ENCODE peak calls at places on chromosomes 13 and 19, in ten cellular contexts. T is sigmoid colon, P is adrenal gland, Q is breast epithelium, F is uterus, O is stomach, A is transverse colon, V is ovary, L is IMR-90, U is body of pancreas. K is an unnamed sample.

GRCh38 chr13:60397693-60398437 is 845 bp downstream of the TDRD3 start:
- DNase-seq in T (peak; percentile 78), P (peak; percentile 62), Q (peak; percentile 59), F (peak; percentile 43), O (peak; percentile 63), A (peak; percentile 66), V (peak; percentile 73), L (peak; percentile 67), U (peak; percentile 61), K (peak; percentile 83)

GRCh38 chr13:27970382-27971235 is 1.5 kb upstream of the CDX2 start:
- DNase-seq in T (no peak), P (no peak), Q (no peak), F (no peak), O (peak; percentile 10), A (no peak), V (no peak), L (no peak), U (no peak), K (no peak)

GRCh38 chr19:46717034-46717715 is at the start of gene PRKD2:
- DNase-seq in T (peak; percentile 96), P (peak; percentile 94), Q (peak; percentile 92), F (peak; percentile 91), O (peak; percentile 93), A (peak; percentile 94), V (peak; percentile 96), L (peak; percentile 68), U (peak; percentile 90), K (peak; percentile 92)

GRCh38 chr13:21673592-21674270 is 2.9 kb downstream of the FGF9 start:
- DNase-seq in T (peak; percentile 61), P (peak; percentile 59), Q (no peak), F (no peak), O (peak; percentile 58), A (peak; percentile 60), V (peak; percentile 34), L (peak; percentile 36), U (peak; percentile 57), K (no peak)

GRCh38 chr13:48266967-48267639 is 34.1 kb downstream of the ITM2B start:
- DNase-seq in T (no peak), P (no peak), Q (no peak), F (no peak), O (no peak), A (no peak), V (no peak), L (peak; percentile 6), U (no peak), K (no peak)

GRCh38 chr19:33143897-33144405 is 12.0 kb downstream of the WDR88 start:
- DNase-seq in T (peak; percentile 84), P (peak; percentile 55), Q (peak; percentile 63), F (peak; percentile 50), O (peak; percentile 73), A (peak; percentile 71), V (peak; percentile 66), L (peak; percentile 42), U (peak; percentile 57), K (peak; percentile 38)

GRCh38 chr19:47693903-47694302 is 19.3 kb upstream of the EHD2 start:
- DNase-seq in T (no peak), P (no peak), Q (no peak), F (no peak), O (no peak), A (no peak), V (no peak), L (no peak), U (no peak), K (no peak)

GRCh38 chr19:45147835-45148676 is 12.7 kb downstream of the NKPD1 start:
- DNase-seq in T (no peak), P (no peak), Q (no peak), F (no peak), O (no peak), A (no peak), V (no peak), L (no peak), U (no peak), K (no peak)

GRCh38 chr13:46170687-46171086 is 11.3 kb downstream of the LCP1 start:
- DNase-seq in T (no peak), P (no peak), Q (no peak), F (no peak), O (no peak), A (no peak), V (no peak), L (no peak), U (no peak), K (no peak)

GRCh38 chr13:46168341-46168740 is 13.6 kb downstream of the LCP1 start:
- DNase-seq in T (no peak), P (no peak), Q (no peak), F (peak; percentile 66), O (no peak), A (peak; percentile 28), V (no peak), L (no peak), U (no peak), K (no peak)

GRCh38 chr13:46166947-46167610 is 14.9 kb downstream of the LCP1 start:
- DNase-seq in T (no peak), P (no peak), Q (no peak), F (no peak), O (no peak), A (no peak), V (no peak), L (no peak), U (no peak), K (no peak)

GRCh38 chr13:46170268-46170667 is 11.7 kb downstream of the LCP1 start:
- DNase-seq in T (no peak), P (no peak), Q (no peak), F (no peak), O (peak; percentile 44), A (no peak), V (no peak), L (no peak), U (no peak), K (no peak)

GRCh38 chr13:46168818-46169217 is 13.2 kb downstream of the LCP1 start:
- DNase-seq in T (no peak), P (no peak), Q (no peak), F (no peak), O (no peak), A (no peak), V (no peak), L (no peak), U (no peak), K (no peak)
- H3K4me1 ChIP-seq in T (no peaks in the 10 kb centered on the region), P (no peaks in the 10 kb centered on the region), Q (no peaks in the 10 kb centered on the region), F (no peaks in the 10 kb centered on the region), O (no peaks in the 10 kb centered on the region), A (peaks cover 28% of the 10 kb centered on the region), V (no peaks in the 10 kb centered on the region), L (no peaks in the 10 kb centered on the region), U (no peaks in the 10 kb centered on the region), K (no peaks in the 10 kb centered on the region)

DNA sequence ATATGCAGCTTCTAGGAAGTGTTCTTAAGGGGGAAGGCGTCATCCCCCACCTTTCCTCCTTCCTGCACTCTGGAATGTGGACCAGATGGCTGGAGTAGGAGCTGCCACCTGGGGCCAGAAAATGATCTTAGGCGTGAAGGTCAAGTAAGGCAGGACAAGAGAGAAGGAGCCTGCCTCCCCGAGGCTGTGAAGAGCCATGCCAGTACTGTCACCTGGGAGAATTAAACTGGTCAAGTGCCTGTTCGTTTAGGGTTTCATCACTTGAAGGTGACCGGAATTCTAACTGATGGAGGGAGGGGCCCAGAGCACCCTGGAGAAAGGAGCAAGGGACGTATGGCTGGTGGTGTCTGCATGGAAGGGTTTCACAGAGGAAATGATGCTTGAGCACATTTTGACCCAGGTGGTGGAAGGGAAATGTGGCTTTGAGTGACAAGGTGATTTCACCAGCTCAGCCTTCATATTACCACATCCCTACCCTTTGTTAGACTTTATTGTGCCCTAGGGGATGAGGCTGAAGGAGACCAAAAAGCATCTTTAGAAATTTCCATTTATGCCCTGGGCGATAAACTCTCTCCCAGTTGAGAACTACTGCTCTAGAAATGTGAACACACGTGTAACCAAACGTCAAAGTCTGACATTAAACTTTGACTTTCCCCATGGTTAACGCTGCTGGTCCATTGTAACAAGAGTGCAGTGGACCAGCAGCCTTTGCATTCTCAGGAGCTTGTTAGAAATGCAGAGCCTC is 37.5 kb downstream of the PPP2R1A start:
- DNase-seq in T (no peak), P (no peak), Q (no peak), F (no peak), O (no peak), A (no peak), V (no peak), L (no peak), U (no peak), K (no peak)
- TF ChIP-seq POLR2A in T (no peak), P (no peak), Q (no peak), F (no peak), O (no peak), A (no peak), V (no peak), L (no peak), U (no peak), K (no peak)

DNA sequence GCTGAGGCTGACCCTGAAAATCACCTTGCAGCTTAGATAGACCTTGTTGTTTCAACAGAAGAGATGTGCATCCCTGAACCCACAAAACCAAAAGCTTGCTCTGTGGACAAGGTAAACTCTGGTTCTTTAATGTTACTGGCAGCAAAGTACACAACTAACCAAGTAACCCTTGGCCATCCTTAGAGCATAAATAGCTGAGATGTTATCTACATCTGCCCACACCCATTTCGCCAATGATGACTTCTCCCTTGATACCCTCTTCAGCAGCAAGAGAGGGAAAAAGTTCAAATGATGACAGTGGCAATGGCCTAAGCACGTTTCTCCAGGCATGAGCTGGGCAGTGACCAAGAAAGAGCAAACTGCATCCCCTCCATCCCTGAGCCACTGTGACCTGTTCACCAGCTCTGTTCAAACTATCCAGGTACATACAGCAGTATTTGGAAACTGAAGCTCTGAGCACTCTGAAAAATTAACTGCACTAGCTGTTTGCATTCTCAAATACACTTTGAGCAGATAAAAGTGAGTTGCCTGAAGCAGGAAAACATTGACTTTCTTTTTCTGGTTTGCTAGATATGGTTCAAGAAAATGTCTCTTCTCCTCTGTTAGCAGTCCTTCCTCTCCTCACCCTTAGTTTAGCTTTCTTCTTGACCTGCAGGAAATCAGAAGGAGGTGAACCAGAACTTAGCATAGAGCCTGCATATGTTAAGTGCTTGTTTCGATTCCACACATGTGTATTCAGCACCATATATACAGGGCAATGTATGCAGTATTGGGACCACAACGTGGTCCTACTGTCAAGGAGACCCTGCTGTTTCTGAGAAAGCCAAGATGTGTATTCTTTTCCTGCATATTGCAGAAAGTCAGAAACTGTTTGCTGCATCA is 231.7 kb downstream of the FOXO1 start:
- DNase-seq in T (no peak), P (no peak), Q (no peak), F (no peak), O (no peak), A (no peak), V (no peak), L (no peak), U (no peak), K (no peak)
- H3K4me1 ChIP-seq in T (peaks cover 31% of the 10 kb centered on the region), P (peaks cover 2% of the 10 kb centered on the region), Q (no peaks in the 10 kb centered on the region), F (peaks cover 5% of the 10 kb centered on the region), O (peaks cover 14% of the 10 kb centered on the region), A (peaks cover 22% of the 10 kb centered on the region), V (peaks cover 6% of the 10 kb centered on the region), L (no peaks in the 10 kb centered on the region), U (peaks cover 26% of the 10 kb centered on the region), K (no peaks in the 10 kb centered on the region)

DNA sequence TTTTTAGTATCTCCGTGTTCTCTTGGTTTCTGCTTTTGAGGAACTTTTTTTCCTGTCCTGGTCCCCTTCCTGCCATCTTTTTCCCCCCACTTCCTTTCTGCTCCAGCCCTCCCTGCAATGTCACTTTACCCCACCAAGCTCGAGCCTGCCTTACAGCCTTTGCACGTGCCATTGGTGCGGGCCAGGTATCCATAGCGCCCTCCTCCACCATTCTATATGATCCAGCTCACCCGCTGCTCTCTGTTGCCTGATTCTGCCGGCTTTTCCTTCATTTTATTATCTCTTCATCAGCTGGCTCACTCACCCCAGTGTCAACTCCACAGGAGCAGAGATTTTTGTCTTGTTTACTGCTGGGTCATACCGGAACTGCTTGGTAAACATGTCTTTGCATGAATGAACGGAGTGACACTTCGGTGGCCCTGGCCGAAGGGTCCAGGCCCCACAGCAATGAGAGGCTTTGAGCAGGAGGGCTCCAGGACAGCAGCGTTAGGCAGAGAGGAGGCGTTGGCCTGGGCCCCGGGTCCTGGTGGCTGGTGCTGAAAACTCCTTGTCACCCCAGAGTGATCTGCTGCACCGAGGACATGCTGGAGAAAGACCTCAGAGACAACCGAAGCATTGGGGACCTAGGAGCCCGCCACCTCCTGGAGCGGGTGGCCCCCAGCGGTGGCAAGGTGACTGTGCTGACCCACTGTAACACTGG is 1.2 kb downstream of the MRI1 start:
- DNase-seq in T (no peak), P (no peak), Q (no peak), F (no peak), O (no peak), A (no peak), V (no peak), L (no peak), U (no peak), K (no peak)
- TF ChIP-seq POLR2A in T (no peak), P (no peak), Q (no peak), F (no peak), O (no peak), A (no peak), V (no peak), L (no peak), U (no peak), K (no peak)